ENCODE peak calls at places on chromosomes 6 and 20, in four cellular contexts. P is endothelial cell, O is Peyer's patch, F is fibroblast of pulmonary artery. B is an unnamed sample.

GRCh38 chr6:90033872-90034271 is 139.6 kb downstream of the GJA10 start:
- DNase-seq in O (no peak), P (no peak), F (no peak), B (no peak)

GRCh38 chr6:79040083-79040482 is 38.0 kb downstream of the PHIP start:
- DNase-seq in O (no peak), F (peak), P (no peak), B (no peak)

GRCh38 chr6:109466212-109466923 is 10.8 kb upstream of the MICAL1 start:
- DNase-seq in F (no peak), P (no peak), O (no peak), B (no peak)

GRCh38 chr6:138757131-138757530 is 16.4 kb upstream of the CCDC28A start:
- DNase-seq in P (no peak), F (peak), O (no peak), B (no peak)

GRCh38 chr6:163782436-163783003 is 368.0 kb downstream of the QKI start:
- DNase-seq in P (no peak), O (no peak), F (no peak), B (no peak)

GRCh38 chr6:88741071-88741470 is 222.3 kb downstream of the RNGTT start:
- DNase-seq in F (no peak), O (no peak), P (no peak), B (no peak)

GRCh38 chr6:148528292-148528691 is 185.7 kb downstream of the SASH1 start:
- DNase-seq in F (peak), O (no peak), P (no peak), B (no peak)

GRCh38 chr6:53811082-53811481 is 16.3 kb downstream of the LRRC1 start:
- DNase-seq in F (no peak), O (no peak), P (no peak), B (no peak)

GRCh38 chr6:128586095-128586494 is 65.7 kb upstream of the PTPRK start:
- DNase-seq in P (no peak), F (no peak), O (no peak), B (no peak)

GRCh38 chr6:116430860-116431259 is 30.3 kb upstream of the CALHM6 start:
- DNase-seq in F (no peak), O (no peak), P (no peak), B (no peak)

GRCh38 chr6:89895273-89895874 is 1.1 kb downstream of the GJA10 start:
- DNase-seq in O (no peak), F (peak), P (peak), B (no peak)

GRCh38 chr6:131960371-131961133 is 9.4 kb upstream of the CCN2 start:
- DNase-seq in F (peak), P (no peak), O (no peak), B (no peak)
- TF ChIP-seq CTCF in F (peak), P (peak), O (no peak), B (peak)

GRCh38 chr20:38307371-38308046 is 3.6 kb downstream of the BPI start:
- DNase-seq in O (no peak), P (no peak), F (peak), B (no peak)
- TF ChIP-seq CTCF in O (no peak), P (no peak), F (no peak), B (no peak)

GRCh38 chr6:107601406-107601805 is 111.5 kb downstream of the SOBP start:
- DNase-seq in F (no peak), P (no peak), O (no peak), B (no peak)
- TF ChIP-seq CTCF in F (no peak), P (no peak), O (no peak), B (no peak)

GRCh38 chr6:157666721-157667120 is 156.3 kb upstream of the SNX9 start:
- DNase-seq in P (no peak), F (no peak), O (no peak), B (no peak)

GRCh38 chr6:157669747-157670216 is 153.3 kb upstream of the SNX9 start:
- DNase-seq in O (peak), F (peak), P (no peak), B (peak)

GRCh38 chr6:157667211-157668033 is 155.6 kb upstream of the SNX9 start:
- DNase-seq in O (peak), F (peak), P (peak), B (peak)

GRCh38 chr6:157668690-157669089 is 154.4 kb upstream of the SNX9 start:
- DNase-seq in F (no peak), P (no peak), O (no peak), B (no peak)

DNA sequence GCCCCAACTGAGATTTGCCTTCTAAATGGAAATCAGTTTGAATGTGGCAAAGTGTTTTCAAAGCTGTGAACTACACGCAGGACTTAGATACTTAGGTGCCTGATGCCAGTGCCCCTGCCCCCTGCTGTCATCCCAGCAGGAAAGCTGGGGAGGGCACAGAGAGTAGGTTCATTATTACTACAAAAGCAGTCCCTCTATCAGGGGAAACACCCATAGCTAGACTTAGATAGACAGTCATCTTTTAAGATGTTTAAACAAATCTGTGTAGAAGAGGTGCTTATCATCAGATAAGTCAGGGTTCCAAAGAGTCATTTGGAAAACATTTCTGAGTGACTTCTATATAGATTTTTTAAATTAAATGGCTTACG is 155.0 kb upstream of the SNX9 start:
- DNase-seq in O (no peak), F (no peak), P (no peak), B (no peak)
- TF ChIP-seq CTCF in O (no peak), F (no peak), P (no peak), B (no peak)

GRCh38 chr20:49969234-49969633 is 13.5 kb upstream of the SNAI1 start:
- DNase-seq in P (no peak), F (no peak), O (no peak), B (no peak)

GRCh38 chr20:49965781-49966304 is 16.9 kb upstream of the SNAI1 start:
- DNase-seq in O (no peak), P (no peak), F (no peak), B (no peak)

GRCh38 chr20:49961413-49961812 is 21.4 kb upstream of the SNAI1 start:
- DNase-seq in P (no peak), F (no peak), O (no peak), B (no peak)

GRCh38 chr20:49969946-49970345 is 12.8 kb upstream of the SNAI1 start:
- DNase-seq in F (no peak), P (no peak), O (no peak), B (no peak)

DNA sequence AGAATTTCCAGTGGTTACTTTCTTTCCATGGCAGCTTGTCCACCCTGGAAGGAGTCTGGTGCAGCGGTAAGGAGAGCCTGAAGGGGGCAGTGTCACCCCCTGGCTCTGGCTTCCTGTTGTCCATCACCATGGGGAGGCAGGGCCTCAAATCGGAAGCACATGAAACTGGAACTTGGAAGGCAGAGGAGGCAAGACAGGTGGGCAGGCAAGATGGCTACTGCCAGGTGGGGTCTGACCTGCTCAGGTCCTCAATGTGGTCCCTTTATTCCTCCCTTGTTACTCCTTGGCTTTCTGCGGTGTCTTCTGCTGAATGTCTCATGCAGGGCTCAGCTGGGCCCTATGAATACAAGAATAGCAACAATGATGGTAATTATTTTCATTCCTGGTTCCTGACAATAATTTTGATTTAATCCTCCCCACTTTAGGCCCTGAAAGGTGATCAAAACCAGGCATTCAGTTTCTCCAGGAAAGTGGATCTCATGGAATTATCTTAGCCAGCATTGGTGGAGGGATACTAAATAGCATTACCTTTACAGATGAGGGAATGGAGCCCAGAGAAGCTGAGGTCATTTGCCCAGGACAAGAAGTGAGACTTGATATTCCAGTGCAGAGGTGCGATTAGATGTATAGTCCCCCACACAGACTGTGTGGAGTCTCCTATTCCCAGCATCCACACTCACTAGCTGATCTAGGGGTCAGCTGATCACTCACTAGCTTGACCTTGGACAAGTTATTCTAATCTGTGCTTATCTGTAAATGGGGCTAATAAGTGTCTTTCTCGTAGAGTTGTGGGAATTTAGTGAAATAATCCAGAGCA is 17.6 kb upstream of the SNAI1 start:
- DNase-seq in O (no peak), P (peak), F (peak), B (peak)
- TF ChIP-seq CTCF in O (no peak), P (peak), F (peak), B (peak)